ENCODE peak calls at places on chromosomes 11 and 22, in six cellular contexts. U is NCI-H524; M is SW480; S is activated CD8-positive, alpha-beta memory T cell treated with anti-CD3 and anti-CD28 coated beads for 24 hours; K is anterior cingulate cortex; O is gastrocnemius medialis. B is an unnamed sample.

GRCh38 chr11:236774-237767 is at the start of gene PSMD13:
- DNase-seq in U (peak), M (peak), S (peak), K (peak), O (peak), B (peak)

GRCh38 chr11:66012371-66012945 is 650 bp downstream of the CST6 start:
- DNase-seq in U (no peak), M (no peak), S (no peak), K (no peak), O (no peak), B (no peak)

GRCh38 chr11:2653930-2654739 is 45.7 kb downstream of the KCNQ1OT1 start:
- DNase-seq in U (peak), M (no peak), S (peak), K (no peak), O (no peak), B (no peak)

GRCh38 chr11:79437274-79437980 is 3.4 kb downstream of the TENM4 start:
- DNase-seq in U (peak), M (no peak), S (no peak), K (peak), O (no peak), B (no peak)

GRCh38 chr22:40128989-40129388 is 48.7 kb upstream of the TNRC6B start:
- DNase-seq in U (no peak), M (no peak), S (no peak), K (no peak), O (no peak), B (no peak)

GRCh38 chr11:87355614-87356013 is 317.9 kb downstream of the TMEM135 start:
- DNase-seq in U (no peak), M (no peak), S (no peak), K (no peak), O (no peak), B (no peak)

GRCh38 chr11:119091083-119091650 is 6.5 kb downstream of the HMBS start:
- DNase-seq in U (peak), M (no peak), S (no peak), K (no peak), O (no peak), B (no peak)

GRCh38 chr11:88489030-88489429 is 151.5 kb upstream of the CTSC start:
- DNase-seq in U (no peak), M (no peak), S (no peak), K (no peak), O (no peak), B (no peak)

GRCh38 chr11:100003985-100004384 is 683.1 kb upstream of the ARHGAP42 start:
- DNase-seq in U (peak), M (no peak), S (no peak), K (no peak), O (no peak), B (no peak)

B was measured in HepG2.